ENCODE peak calls at places on chromosome 17, in five cellular contexts. One of them, this sample, is unnamed.

GRCh38 chr17:72876413-72876812 is 216.1 kb downstream of the SLC39A11 start:
- DNase-seq in H1: no peak
- DNase-seq in K562: no peak
- DNase-seq in HepG2: no peak
- DNase-seq in SK-N-SH: no peak
- DNase-seq in this sample: no peak

GRCh38 chr17:57782051-57782490 is 37.0 kb upstream of the CCDC182 start:
- DNase-seq in K562: no peak
- DNase-seq in SK-N-SH: peak
- DNase-seq in H1: no peak
- DNase-seq in HepG2: no peak
- DNase-seq in this sample: no peak

GRCh38 chr17:62755139-62755851 is 52.8 kb downstream of the MARCHF10 start:
- DNase-seq in SK-N-SH: peak
- DNase-seq in K562: no peak
- DNase-seq in H1: no peak
- DNase-seq in HepG2: no peak
- DNase-seq in this sample: no peak

GRCh38 chr17:8072727-8073461 is 14.6 kb downstream of the ALOX12B start:
- DNase-seq in HepG2: no peak
- DNase-seq in H1: no peak
- DNase-seq in K562: no peak
- DNase-seq in SK-N-SH: peak
- DNase-seq in this sample: no peak

GRCh38 chr17:62869885-62870580 is 61.9 kb upstream of the MARCHF10 start:
- DNase-seq in SK-N-SH: peak
- DNase-seq in HepG2: no peak
- DNase-seq in H1: peak
- DNase-seq in K562: no peak
- DNase-seq in this sample: no peak

GRCh38 chr17:81514735-81515529 is 2.3 kb upstream of the ACTG1 start:
- DNase-seq in K562: peak
- DNase-seq in H1: no peak
- DNase-seq in HepG2: peak
- DNase-seq in SK-N-SH: peak
- DNase-seq in this sample: no peak

GRCh38 chr17:43175213-43176118 is 4.5 kb downstream of the NBR1 start:
- DNase-seq in H1: no peak
- DNase-seq in HepG2: peak
- DNase-seq in K562: no peak
- DNase-seq in SK-N-SH: no peak
- DNase-seq in this sample: no peak

GRCh38 chr17:47898246-47898645 is 2.2 kb downstream of the SP2 start:
- DNase-seq in HepG2: no peak
- DNase-seq in H1: no peak
- DNase-seq in K562: no peak
- DNase-seq in SK-N-SH: no peak
- DNase-seq in this sample: no peak

GRCh38 chr17:50304781-50305404 is 30.6 kb downstream of the TMEM92 start:
- DNase-seq in HepG2: no peak
- DNase-seq in SK-N-SH: no peak
- DNase-seq in H1: no peak
- DNase-seq in K562: no peak
- DNase-seq in this sample: no peak

GRCh38 chr17:71084219-71084618 is 914.9 kb downstream of the KCNJ2 start:
- DNase-seq in K562: peak
- DNase-seq in HepG2: peak
- DNase-seq in H1: no peak
- DNase-seq in SK-N-SH: peak
- DNase-seq in this sample: no peak

DNA sequence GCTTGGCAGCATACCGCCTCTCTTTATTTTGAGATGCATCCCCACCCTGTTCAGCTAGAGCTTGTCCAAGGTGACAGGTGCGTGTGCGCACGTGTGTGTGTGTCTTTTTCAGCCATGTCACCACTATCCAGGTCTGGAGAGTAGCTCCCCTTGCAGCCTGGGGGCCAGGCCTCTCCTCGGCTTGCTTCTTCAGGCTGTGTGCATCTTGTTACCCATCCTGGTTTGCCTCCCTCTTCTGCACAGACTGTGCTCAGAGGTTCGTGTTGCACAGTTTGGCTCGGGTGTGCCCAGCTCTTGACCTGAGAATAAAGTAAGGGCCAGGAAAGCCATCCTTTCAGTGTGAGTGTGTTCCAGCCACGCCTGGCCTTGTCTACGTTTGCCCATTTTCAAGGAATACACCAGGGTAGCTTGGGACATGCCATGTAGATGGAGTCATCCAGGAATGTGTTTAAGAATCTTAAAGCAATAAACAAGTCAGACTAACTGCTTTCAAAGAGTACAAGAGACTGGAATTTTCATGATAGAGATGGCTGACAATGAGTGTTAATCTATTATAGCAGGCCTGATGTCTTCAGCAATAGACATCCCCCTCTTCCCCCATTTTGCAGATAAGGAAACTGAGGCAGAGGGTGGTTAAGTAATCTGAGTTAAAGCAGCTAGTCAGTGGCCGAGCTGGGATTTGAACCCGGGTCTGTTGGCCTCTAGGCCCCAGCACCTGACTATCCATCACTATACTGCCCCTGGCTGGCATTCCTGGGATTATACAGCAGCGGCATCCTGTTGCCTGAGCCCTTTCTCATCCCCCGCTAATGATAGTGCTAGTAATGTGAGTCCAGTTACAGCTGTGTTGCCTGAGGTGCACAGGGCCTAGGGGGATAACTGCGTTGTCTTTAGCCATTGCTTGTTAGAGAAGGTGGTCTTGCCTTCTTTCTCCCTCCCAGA is 77.9 kb downstream of the KSR1 start:
- DNase-seq in H1: no peak
- DNase-seq in K562: no peak
- DNase-seq in HepG2: no peak
- DNase-seq in SK-N-SH: no peak
- DNase-seq in this sample: no peak
- TF ChIP-seq MAX in H1: no peak
- TF ChIP-seq MAX in K562: no peak
- TF ChIP-seq MAX in HepG2: no peak
- TF ChIP-seq MAX in SK-N-SH: no peak
- TF ChIP-seq MAX in this sample: no peak

GRCh38 chr17:77495575-77495974 is 354.8 kb downstream of the SEC14L1 start:
- DNase-seq in SK-N-SH: peak
- DNase-seq in K562: no peak
- DNase-seq in HepG2: no peak
- DNase-seq in H1: no peak
- DNase-seq in this sample: no peak
- TF ChIP-seq RAD21 in SK-N-SH: no peak
- TF ChIP-seq RAD21 in K562: no peak
- TF ChIP-seq RAD21 in HepG2: no peak
- TF ChIP-seq RAD21 in H1: no peak
- TF ChIP-seq RAD21 in this sample: no peak

DNA sequence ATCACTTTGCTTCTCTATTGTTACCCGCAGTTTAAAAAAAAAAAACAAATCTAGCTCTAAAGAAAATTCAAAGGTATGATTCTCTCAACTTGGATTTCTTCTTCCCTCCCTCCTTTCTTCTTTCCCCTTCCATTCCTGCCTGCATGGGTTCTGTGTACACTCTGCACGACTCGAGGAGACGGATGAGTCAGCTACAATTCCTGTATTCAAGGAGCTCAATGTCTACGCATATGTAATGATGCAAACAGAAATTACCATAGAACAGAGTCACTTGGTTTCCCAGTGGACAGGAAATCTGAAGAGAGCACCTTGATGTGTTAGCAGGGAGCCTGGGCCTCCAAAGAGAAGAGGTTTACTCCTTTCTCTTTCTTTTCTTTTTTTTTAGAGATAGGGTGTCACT is 92.3 kb downstream of the VPS53 start:
- DNase-seq in HepG2: no peak
- DNase-seq in K562: no peak
- DNase-seq in SK-N-SH: no peak
- DNase-seq in H1: no peak
- DNase-seq in this sample: no peak
- TF ChIP-seq GABPA in HepG2: no peak
- TF ChIP-seq GABPA in K562: no peak
- TF ChIP-seq GABPA in SK-N-SH: no peak
- TF ChIP-seq GABPA in H1: no peak
- TF ChIP-seq GABPA in this sample: no peak

GRCh38 chr17:40469805-40470675 is 26.8 kb downstream of the IGFBP4 start:
- DNase-seq in HepG2: no peak
- DNase-seq in SK-N-SH: no peak
- DNase-seq in K562: no peak
- DNase-seq in H1: no peak
- DNase-seq in this sample: no peak
- TF ChIP-seq MAX in HepG2: no peak
- TF ChIP-seq MAX in SK-N-SH: no peak
- TF ChIP-seq MAX in K562: no peak
- TF ChIP-seq MAX in H1: no peak
- TF ChIP-seq MAX in this sample: no peak

GRCh38 chr17:66403846-66404597 is 101.6 kb downstream of the PRKCA start:
- DNase-seq in HepG2: no peak
- DNase-seq in SK-N-SH: no peak
- DNase-seq in H1: no peak
- DNase-seq in K562: no peak
- DNase-seq in this sample: no peak

GRCh38 chr17:66406701-66407644 is 104.6 kb downstream of the PRKCA start:
- DNase-seq in K562: peak
- DNase-seq in HepG2: no peak
- DNase-seq in H1: no peak
- DNase-seq in SK-N-SH: no peak
- DNase-seq in this sample: no peak

GRCh38 chr17:66407864-66408263 is 105.5 kb downstream of the PRKCA start:
- DNase-seq in K562: no peak
- DNase-seq in H1: no peak
- DNase-seq in HepG2: no peak
- DNase-seq in SK-N-SH: peak
- DNase-seq in this sample: no peak

GRCh38 chr17:66401364-66401763 is 99.0 kb downstream of the PRKCA start:
- DNase-seq in H1: no peak
- DNase-seq in K562: no peak
- DNase-seq in SK-N-SH: no peak
- DNase-seq in HepG2: no peak
- DNase-seq in this sample: no peak

DNA sequence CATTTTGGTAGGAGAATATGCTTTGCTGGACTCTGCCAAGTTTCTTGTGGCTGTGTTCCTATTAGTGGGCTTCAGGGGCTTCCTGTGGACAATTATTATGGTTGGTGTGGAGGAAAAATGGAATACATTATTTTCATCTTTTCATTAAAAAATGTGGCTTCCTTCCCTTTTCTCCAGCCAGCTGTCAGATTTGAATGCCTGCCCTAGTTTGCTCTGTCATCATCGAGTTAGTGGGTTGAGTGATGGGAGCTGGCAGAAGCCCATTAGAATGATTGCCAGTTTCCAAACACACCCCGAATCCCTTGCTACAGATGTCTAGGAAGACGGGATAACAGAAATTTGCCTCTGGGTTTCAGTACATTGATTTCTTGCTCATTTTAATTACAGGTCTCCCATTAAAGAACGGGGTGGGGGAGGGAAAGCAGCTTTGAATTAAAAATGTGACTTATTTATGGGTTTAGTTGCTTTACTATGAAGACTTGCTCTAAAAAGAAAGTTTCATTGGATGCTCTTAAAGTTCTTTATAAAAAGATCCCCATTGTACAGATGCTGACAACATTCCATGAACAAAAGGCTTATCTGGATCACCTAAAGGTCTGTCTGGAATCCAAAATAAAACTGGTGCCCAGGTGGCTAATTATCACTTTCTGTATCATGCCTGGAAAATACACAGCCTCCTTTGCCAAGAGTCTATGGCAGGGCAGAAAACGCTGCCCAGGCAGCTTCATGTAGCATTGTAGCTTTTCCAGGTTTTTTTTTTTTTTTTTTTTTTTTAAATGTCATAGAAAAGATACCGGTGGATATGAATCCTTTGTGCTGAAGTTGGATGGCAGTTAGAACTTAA is 103.6 kb downstream of the PRKCA start:
- DNase-seq in H1: no peak
- DNase-seq in HepG2: no peak
- DNase-seq in K562: no peak
- DNase-seq in SK-N-SH: peak
- DNase-seq in this sample: no peak
- TF ChIP-seq RAD21 in H1: no peak
- TF ChIP-seq RAD21 in HepG2: no peak
- TF ChIP-seq RAD21 in K562: no peak
- TF ChIP-seq RAD21 in SK-N-SH: peak
- TF ChIP-seq RAD21 in this sample: no peak

GRCh38 chr17:42052478-42052877 is 2.1 kb upstream of the C17orf113 start:
- DNase-seq in K562: no peak
- DNase-seq in HepG2: no peak
- DNase-seq in H1: no peak
- DNase-seq in SK-N-SH: no peak
- DNase-seq in this sample: no peak

GRCh38 chr17:42051013-42051400 is 606 bp upstream of the C17orf113 start:
- DNase-seq in HepG2: no peak
- DNase-seq in K562: no peak
- DNase-seq in H1: no peak
- DNase-seq in SK-N-SH: no peak
- DNase-seq in this sample: no peak

GRCh38 chr17:42050360-42051012 is at the start of gene C17orf113:
- DNase-seq in SK-N-SH: peak
- DNase-seq in HepG2: peak
- DNase-seq in H1: no peak
- DNase-seq in K562: peak
- DNase-seq in this sample: no peak

GRCh38 chr17:42049834-42050359 is 504 bp downstream of the C17orf113 start:
- DNase-seq in SK-N-SH: no peak
- DNase-seq in H1: no peak
- DNase-seq in K562: no peak
- DNase-seq in HepG2: no peak
- DNase-seq in this sample: no peak

DNA sequence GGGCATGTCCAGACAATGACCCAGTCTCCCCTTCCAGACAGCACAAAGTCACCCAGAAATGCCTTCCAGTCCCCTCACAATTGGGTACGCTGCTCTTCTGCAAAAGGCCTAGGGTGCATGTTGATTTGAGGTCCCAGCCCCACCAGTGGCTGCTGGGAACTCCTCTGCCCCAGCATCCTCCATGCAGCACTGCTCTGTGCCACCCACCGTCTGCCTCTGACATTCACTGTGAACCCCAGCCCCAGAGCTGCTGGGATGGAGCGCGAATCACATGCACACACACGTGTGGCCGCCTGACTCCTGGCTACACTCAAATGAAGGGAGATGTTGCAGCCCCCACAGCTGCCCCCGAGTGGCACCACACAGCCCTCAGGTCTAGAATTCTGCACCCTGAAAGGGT is 1.2 kb upstream of the C17orf113 start:
- DNase-seq in HepG2: no peak
- DNase-seq in K562: no peak
- DNase-seq in SK-N-SH: no peak
- DNase-seq in H1: no peak
- DNase-seq in this sample: no peak
- TF ChIP-seq GABPA in HepG2: no peak
- TF ChIP-seq GABPA in K562: no peak
- TF ChIP-seq GABPA in SK-N-SH: no peak
- TF ChIP-seq GABPA in H1: no peak
- TF ChIP-seq GABPA in this sample: no peak

DNA sequence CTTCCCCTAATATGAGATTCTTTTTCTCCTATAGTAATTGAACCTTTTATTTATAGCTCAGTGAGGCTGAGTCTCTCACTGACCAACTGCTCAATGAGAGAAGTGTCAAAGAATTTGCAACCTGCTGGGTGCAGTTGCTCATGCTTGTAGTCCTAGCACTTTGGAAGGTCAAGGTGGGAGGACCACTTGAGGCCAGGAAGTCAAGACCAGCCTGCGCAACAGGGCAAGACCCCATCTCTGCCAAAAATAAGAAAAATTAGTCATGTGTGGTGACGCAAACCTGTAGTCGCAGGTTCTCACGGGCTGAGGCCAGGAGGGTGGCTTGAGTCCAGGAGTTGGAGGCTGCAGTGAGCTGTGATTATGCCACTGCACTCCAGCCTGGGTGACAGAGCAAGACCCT is 30.9 kb upstream of the CRYBA1 start:
- DNase-seq in SK-N-SH: no peak
- DNase-seq in HepG2: no peak
- DNase-seq in H1: no peak
- DNase-seq in K562: no peak
- DNase-seq in this sample: no peak
- TF ChIP-seq MAX in SK-N-SH: no peak
- TF ChIP-seq MAX in HepG2: no peak
- TF ChIP-seq MAX in H1: no peak
- TF ChIP-seq MAX in K562: no peak
- TF ChIP-seq MAX in this sample: no peak

This sample was measured in GM12878.